ENCODE peak calls at places on chromosomes 5 and 9, in eight cellular contexts. I, G, D, N, W, C, Z and H are unnamed samples. For H3K4me1 and H3K27me3, the result is how much of the 10 kb centered on the place peaks cover.

GRCh38 chr9:114409103-114409780 is 21.5 kb upstream of the AKNA start:
- DNase-seq in I (no peak), G (peak), D (peak), N (peak), W (no peak), C (no peak), Z (no peak), H (no peak)

GRCh38 chr9:34097865-34098264 is 28.6 kb downstream of the DCAF12 start:
- DNase-seq in I (no peak), G (no peak), D (no peak), N (no peak), W (no peak), C (no peak), Z (no peak), H (no peak)

GRCh38 chr5:55991768-55992486 is 2.8 kb downstream of the IL6ST start:
- DNase-seq in I (no peak), G (no peak), D (no peak), N (peak), W (no peak), C (no peak), Z (no peak), H (no peak)

GRCh38 chr9:26954050-26954508 is 2.1 kb upstream of the IFT74 start:
- DNase-seq in I (no peak), G (no peak), D (no peak), N (peak), W (no peak), C (no peak), Z (no peak), H (no peak)

GRCh38 chr5:109529520-109529919 is 119.7 kb upstream of the PJA2 start:
- DNase-seq in I (peak), G (no peak), D (peak), N (peak), W (no peak), C (no peak), Z (no peak), H (peak)

GRCh38 chr9:129446828-129447550 is 173.9 kb downstream of the C9orf50 start:
- DNase-seq in I (no peak), G (no peak), D (no peak), N (no peak), W (no peak), C (no peak), Z (no peak), H (no peak)

GRCh38 chr9:86507119-86507731 is 153.0 kb upstream of the TUT7 start:
- DNase-seq in I (no peak), G (no peak), D (no peak), N (no peak), W (no peak), C (no peak), Z (no peak), H (no peak)

GRCh38 chr5:107808671-107809137 is 138.0 kb upstream of the EFNA5 start:
- DNase-seq in I (no peak), G (peak), D (peak), N (no peak), W (no peak), C (no peak), Z (no peak), H (no peak)

GRCh38 chr5:56696900-56697299 is 118.4 kb upstream of the MAP3K1 start:
- DNase-seq in I (no peak), G (no peak), D (no peak), N (peak), W (no peak), C (no peak), Z (no peak), H (no peak)

GRCh38 chr5:118009761-118010297 is 978.5 kb downstream of the DTWD2 start:
- DNase-seq in I (no peak), G (no peak), D (no peak), N (no peak), W (no peak), C (no peak), Z (no peak), H (no peak)

GRCh38 chr5:10719965-10720364 is 41.1 kb downstream of the DAP start:
- DNase-seq in I (no peak), G (no peak), D (no peak), N (no peak), W (no peak), C (no peak), Z (no peak), H (no peak)

GRCh38 chr9:121213136-121213806 is 11.6 kb upstream of the RAB14 start:
- DNase-seq in I (peak), G (peak), D (peak), N (peak), W (peak), C (peak), Z (peak), H (peak)

GRCh38 chr5:452856-453710 is 10.1 kb downstream of the EXOC3 start:
- DNase-seq in I (peak), G (no peak), D (no peak), N (no peak), W (peak), C (no peak), Z (peak), H (no peak)

GRCh38 chr9:96505316-96505991 is 55.5 kb downstream of the HABP4 start:
- DNase-seq in I (peak), G (no peak), D (no peak), N (no peak), W (no peak), C (no peak), Z (no peak), H (no peak)

GRCh38 chr9:4400731-4401130 is 89.5 kb upstream of the SLC1A1 start:
- DNase-seq in I (no peak), G (no peak), D (no peak), N (no peak), W (no peak), C (no peak), Z (no peak), H (no peak)

GRCh38 chr5:159990506-159990905 is 18.4 kb upstream of the TTC1 start:
- DNase-seq in I (no peak), G (no peak), D (no peak), N (peak), W (no peak), C (no peak), Z (no peak), H (no peak)

GRCh38 chr5:2155556-2155955 is 272.8 kb upstream of the IRX4 start:
- DNase-seq in I (no peak), G (no peak), D (no peak), N (no peak), W (no peak), C (no peak), Z (no peak), H (no peak)

GRCh38 chr5:64229163-64229774 is 63.6 kb downstream of the RNF180 start:
- DNase-seq in I (no peak), G (peak), D (no peak), N (peak), W (no peak), C (no peak), Z (no peak), H (no peak)

GRCh38 chr5:80704221-80704620 is 49.4 kb upstream of the DHFR start:
- DNase-seq in I (no peak), G (peak), D (no peak), N (no peak), W (no peak), C (no peak), Z (no peak), H (no peak)

GRCh38 chr5:126390056-126390455 is 33.2 kb upstream of the GRAMD2B start:
- DNase-seq in I (no peak), G (no peak), D (no peak), N (no peak), W (no peak), C (no peak), Z (no peak), H (no peak)

GRCh38 chr9:115590016-115590415 is 472.1 kb upstream of the TNC start:
- DNase-seq in I (peak), G (no peak), D (no peak), N (peak), W (no peak), C (no peak), Z (no peak), H (no peak)

GRCh38 chr9:92706218-92706940 is 36.4 kb upstream of the IPPK start:
- DNase-seq in I (no peak), G (peak), D (peak), N (peak), W (no peak), C (no peak), Z (no peak), H (peak)

GRCh38 chr5:60852317-60852716 is 8.2 kb upstream of the ELOVL7 start:
- DNase-seq in I (no peak), G (no peak), D (no peak), N (no peak), W (no peak), C (no peak), Z (no peak), H (no peak)

GRCh38 chr5:125026900-125027731 is 280.7 kb upstream of the ZNF608 start:
- DNase-seq in I (no peak), G (peak), D (no peak), N (peak), W (no peak), C (peak), Z (no peak), H (no peak)

GRCh38 chr5:6510132-6510531 is 61.5 kb downstream of the UBE2QL1 start:
- DNase-seq in I (no peak), G (no peak), D (no peak), N (peak), W (no peak), C (no peak), Z (no peak), H (no peak)

GRCh38 chr9:12813960-12814876 is 39.4 kb downstream of the LURAP1L start:
- DNase-seq in I (peak), G (peak), D (peak), N (peak), W (no peak), C (peak), Z (peak), H (peak)

GRCh38 chr5:124162782-124163532 is 583.5 kb downstream of the ZNF608 start:
- DNase-seq in I (no peak), G (no peak), D (peak), N (no peak), W (peak), C (no peak), Z (no peak), H (no peak)

GRCh38 chr5:172123269-172123692 is 64.7 kb downstream of the STK10 start:
- DNase-seq in I (peak), G (peak), D (peak), N (peak), W (peak), C (peak), Z (no peak), H (peak)

GRCh38 chr5:174300941-174301761 is 255.6 kb downstream of the NSG2 start:
- DNase-seq in I (no peak), G (peak), D (no peak), N (no peak), W (peak), C (no peak), Z (no peak), H (peak)

GRCh38 chr5:95471922-95472321 is 80.8 kb downstream of the FAM81B start:
- DNase-seq in I (no peak), G (peak), D (no peak), N (peak), W (no peak), C (no peak), Z (no peak), H (no peak)

GRCh38 chr5:174945853-174946252 is 221.5 kb downstream of the MSX2 start:
- DNase-seq in I (no peak), G (no peak), D (no peak), N (no peak), W (no peak), C (no peak), Z (no peak), H (no peak)

GRCh38 chr5:91443028-91443427 is 59.9 kb upstream of the ARRDC3 start:
- DNase-seq in I (no peak), G (no peak), D (no peak), N (no peak), W (no peak), C (no peak), Z (no peak), H (no peak)

GRCh38 chr5:77774981-77775772 is 962 bp downstream of the TBCA start:
- DNase-seq in I (no peak), G (peak), D (no peak), N (no peak), W (no peak), C (no peak), Z (no peak), H (no peak)

GRCh38 chr9:14380061-14380836 is 66.3 kb upstream of the NFIB start:
- DNase-seq in I (no peak), G (no peak), D (no peak), N (no peak), W (no peak), C (no peak), Z (no peak), H (no peak)

DNA sequence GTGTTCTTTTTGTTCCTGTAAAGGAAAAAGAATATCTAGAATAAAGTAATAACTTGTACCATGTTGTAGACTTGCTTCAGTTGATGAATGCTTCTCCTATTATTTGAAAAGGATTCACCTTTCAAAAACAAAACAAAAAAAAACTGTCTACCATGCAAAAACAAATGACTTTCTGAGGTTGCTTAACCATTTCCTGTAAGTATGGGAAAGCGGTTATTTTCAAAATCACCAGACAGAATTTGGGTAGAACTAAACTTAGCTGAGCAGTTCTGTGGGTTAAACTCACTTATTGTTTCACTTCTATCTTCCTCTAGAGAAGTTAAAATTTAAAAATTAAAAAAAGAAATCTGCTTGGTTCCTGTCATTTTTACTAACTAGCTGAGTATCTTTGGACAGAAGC is 25.2 kb downstream of the LNPEP start:
- DNase-seq in I (no peak), G (no peak), D (no peak), N (peak), W (no peak), C (no peak), Z (no peak), H (no peak)
- H3K4me1 ChIP-seq in I (half or more), G (under half), D (under half), N (under half), W (half or more), C (half or more), Z (under half), H (under half)

DNA sequence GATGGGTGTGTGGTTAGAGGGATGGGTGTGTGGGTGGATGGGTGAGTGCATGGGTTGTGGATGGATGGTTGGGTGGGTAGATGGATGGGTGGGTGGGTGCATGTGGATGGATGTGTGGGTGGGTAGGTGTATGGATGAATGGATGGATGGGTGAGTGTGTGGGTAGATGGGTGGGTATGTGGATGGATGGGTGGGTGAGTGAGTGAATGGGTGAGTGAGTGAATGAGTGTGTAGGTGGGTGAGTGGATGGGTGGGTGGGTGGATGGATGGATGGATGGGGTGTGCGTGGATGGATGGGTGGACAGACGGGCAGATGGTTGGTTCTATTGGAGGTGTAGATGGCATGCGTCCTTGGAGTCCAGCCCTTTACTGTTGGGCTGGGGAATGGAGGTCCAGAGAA is 17.2 kb downstream of the STKLD1 start:
- DNase-seq in I (no peak), G (no peak), D (no peak), N (no peak), W (no peak), C (no peak), Z (no peak), H (no peak)
- H3K27me3 ChIP-seq in I (under half), G (under half), D (under half), N (under half), W (half or more), C (under half), Z (under half), H (under half)

GRCh38 chr9:108784128-108784490 is 71.7 kb downstream of the ACTL7B start:
- DNase-seq in I (no peak), G (no peak), D (no peak), N (no peak), W (no peak), C (no peak), Z (no peak), H (no peak)
- H3K4me3 ChIP-seq in I (no peak), G (no peak), D (no peak), N (no peak), W (peak), C (no peak), Z (no peak), H (no peak)

GRCh38 chr9:137198051-137198747 is 2.3 kb downstream of the TPRN start:
- DNase-seq in I (no peak), G (no peak), D (no peak), N (no peak), W (no peak), C (peak), Z (peak), H (no peak)
- H3K4me1 ChIP-seq in I (half or more), G (under half), D (under half), N (under half), W (half or more), C (half or more), Z (half or more), H (under half)

GRCh38 chr9:72537671-72538070 is 16.3 kb downstream of the TMC1 start:
- DNase-seq in I (no peak), G (no peak), D (no peak), N (no peak), W (no peak), C (no peak), Z (no peak), H (no peak)

GRCh38 chr9:72537011-72537545 is 15.7 kb downstream of the TMC1 start:
- DNase-seq in I (no peak), G (no peak), D (no peak), N (no peak), W (no peak), C (no peak), Z (no peak), H (no peak)

GRCh38 chr9:72540348-72540873 is 19.0 kb downstream of the TMC1 start:
- DNase-seq in I (no peak), G (no peak), D (no peak), N (no peak), W (no peak), C (peak), Z (no peak), H (no peak)

GRCh38 chr9:72539824-72540347 is 18.5 kb downstream of the TMC1 start:
- DNase-seq in I (no peak), G (no peak), D (no peak), N (no peak), W (no peak), C (no peak), Z (no peak), H (no peak)

DNA sequence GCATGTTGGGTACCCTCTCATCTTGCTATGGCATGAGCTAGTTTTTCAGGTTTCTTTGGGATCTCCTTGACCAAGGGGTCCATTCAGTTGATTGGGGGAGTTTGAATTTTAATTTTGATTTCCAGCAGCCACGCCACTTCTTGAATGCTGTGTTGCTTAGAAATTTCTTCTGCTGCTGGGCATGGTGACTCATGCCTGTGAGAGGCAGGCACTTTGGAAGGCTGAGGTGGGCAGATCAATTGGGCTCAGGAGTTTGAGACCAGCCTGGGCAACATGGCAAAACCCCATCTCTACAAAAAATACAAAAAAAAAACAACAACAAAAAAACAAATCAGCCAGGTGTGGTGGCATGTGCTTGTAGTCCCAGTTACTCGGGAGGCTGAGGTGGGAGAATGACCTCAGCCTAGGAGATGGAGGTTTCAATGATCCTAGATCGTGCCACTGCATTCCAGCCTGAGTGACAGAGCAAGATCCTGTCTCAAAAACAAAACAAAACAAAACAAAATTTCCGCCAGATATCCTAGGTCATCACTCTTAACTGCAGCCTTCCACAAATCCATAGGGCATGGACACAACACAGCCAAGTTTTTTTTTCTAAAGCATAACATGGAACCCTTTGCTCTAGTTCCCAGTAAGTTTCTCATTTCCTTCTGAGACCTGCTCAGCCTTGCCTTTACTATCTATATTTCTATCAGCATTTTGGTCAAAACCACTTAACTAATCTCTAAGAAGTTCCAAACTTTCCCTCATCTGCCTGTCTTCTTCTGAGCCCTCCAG is 17.7 kb downstream of the TMC1 start:
- DNase-seq in I (no peak), G (no peak), D (no peak), N (no peak), W (no peak), C (no peak), Z (no peak), H (no peak)
- H3K27me3 ChIP-seq in I (under half), G (under half), D (under half), N (under half), W (under half), C (under half), Z (under half), H (under half)

GRCh38 chr5:141514330-141515111 is 25.6 kb downstream of the PCDHGC5 start:
- DNase-seq in I (peak), G (peak), D (peak), N (peak), W (no peak), C (no peak), Z (no peak), H (no peak)
- H3K4me3 ChIP-seq in I (peak), G (no peak), D (no peak), N (no peak), W (peak), C (peak), Z (peak), H (no peak)